ENCODE peak calls at places on chromosomes 5 and 9, in seven cellular contexts. P is NCI-H1092 treated with DMSO at 0.1 percent for 48 hours; W is AG08396; A is CD4-positive, alpha-beta T cell; G is kidney tubule cell; M is DMS53; T is right atrium auricular region. B is an unnamed sample.
A peak's percentile ranks its signal among the peaks of the same experiment; 100 is the strongest.

GRCh38 chr9:104738452-104738851 is 9.0 kb upstream of the NIPSNAP3A start:
- DNase-seq in T (no peak), M (no peak), G (no peak), P (no peak), A (no peak), W (no peak), B (no peak)

GRCh38 chr5:80867233-80867632 is 92.9 kb upstream of the RASGRF2 start:
- DNase-seq in A (no peak), M (no peak), W (no peak), G (no peak), T (no peak), P (no peak), B (no peak)

GRCh38 chr5:2888520-2889060 is 137.1 kb upstream of the IRX2 start:
- DNase-seq in P (no peak), A (no peak), M (no peak), G (no peak), W (no peak), T (no peak), B (no peak)

GRCh38 chr5:131394128-131394527 is 130.3 kb downstream of the CDC42SE2 start:
- DNase-seq in G (peak; percentile 88), M (peak; percentile 37), W (no peak), A (peak; percentile 49), P (no peak), T (no peak), B (no peak)

GRCh38 chr9:105308448-105309412 is 64.3 kb downstream of the SLC44A1 start:
- DNase-seq in A (no peak), G (peak; percentile 35), T (no peak), W (no peak), M (peak; percentile 52), P (no peak), B (no peak)

GRCh38 chr9:91047993-91048607 is 246.5 kb downstream of the SYK start:
- DNase-seq in G (peak; percentile 92), M (no peak), T (peak; percentile 23), A (no peak), P (no peak), W (peak; percentile 76), B (no peak)

GRCh38 chr9:113416149-113416726 is 5.7 kb downstream of the C9orf43 start:
- DNase-seq in G (no peak), W (no peak), P (no peak), T (no peak), A (no peak), M (no peak), B (no peak)

GRCh38 chr5:164191240-164191639 is 685.8 kb downstream of the MAT2B start:
- DNase-seq in W (peak; percentile 7), A (no peak), G (peak; percentile 2), P (no peak), T (no peak), M (no peak), B (peak; percentile 28)

GRCh38 chr5:65900746-65901145 is 25.6 kb upstream of the ERBIN start:
- DNase-seq in P (no peak), A (no peak), W (no peak), M (no peak), G (no peak), T (no peak), B (no peak)

GRCh38 chr9:22415941-22416691 is 30.5 kb upstream of the DMRTA1 start:
- DNase-seq in A (no peak), P (no peak), M (no peak), G (no peak), W (no peak), T (no peak), B (no peak)

GRCh38 chr5:92944903-92945629 is 636.0 kb downstream of the NR2F1-AS1 start:
- DNase-seq in P (no peak), A (no peak), M (peak; percentile 41), W (peak; percentile 7), G (no peak), T (no peak), B (peak; percentile 2)

GRCh38 chr5:59557572-59557971 is 336.0 kb downstream of the PDE4D start:
- DNase-seq in M (no peak), T (no peak), G (no peak), P (no peak), W (no peak), A (no peak), B (no peak)

GRCh38 chr9:15965246-15965745 is 412.5 kb downstream of the CCDC171 start:
- DNase-seq in G (no peak), P (no peak), A (no peak), T (no peak), M (no peak), W (no peak), B (no peak)

GRCh38 chr9:136119259-136120118 is 814 bp upstream of the TMEM250 start:
- DNase-seq in M (peak; percentile 64), A (no peak), W (peak; percentile 64), G (peak; percentile 73), T (no peak), P (no peak), B (no peak)

GRCh38 chr5:180093241-180093640 is 21.7 kb upstream of the RNF130 start:
- DNase-seq in G (no peak), T (no peak), M (no peak), W (no peak), P (no peak), A (no peak), B (no peak)

GRCh38 chr5:130712324-130712723 is 452.7 kb downstream of the HINT1 start:
- DNase-seq in M (no peak), G (no peak), P (no peak), A (no peak), W (no peak), T (no peak), B (no peak)

GRCh38 chr9:72897069-72897649 is 55.7 kb downstream of the ALDH1A1 start:
- DNase-seq in P (no peak), M (no peak), A (no peak), T (no peak), G (no peak), W (no peak), B (no peak)

GRCh38 chr5:64147849-64148441 is 17.7 kb upstream of the RNF180 start:
- DNase-seq in T (peak; percentile 88), A (no peak), P (peak; percentile 0), M (peak; percentile 71), W (peak; percentile 67), G (peak; percentile 66), B (peak; percentile 56)

GRCh38 chr9:83441390-83441789 is 96.8 kb downstream of the FRMD3 start:
- DNase-seq in P (peak; percentile 9), W (no peak), M (no peak), A (no peak), G (no peak), T (no peak), B (no peak)

GRCh38 chr5:174520420-174521396 is 203.7 kb upstream of the MSX2 start:
- DNase-seq in W (no peak), G (peak; percentile 5), T (peak; percentile 47), P (no peak), A (no peak), M (no peak), B (no peak)

GRCh38 chr5:176780951-176781350 is 29.4 kb upstream of the UNC5A start:
- DNase-seq in T (no peak), M (no peak), P (peak; percentile 49), G (peak; percentile 16), W (peak; percentile 5), A (no peak), B (no peak)

GRCh38 chr5:91244380-91245073 is 138.6 kb downstream of the ARRDC3 start:
- DNase-seq in A (no peak), P (no peak), W (no peak), M (no peak), G (no peak), T (no peak), B (no peak)

GRCh38 chr5:58241383-58241782 is 218.5 kb downstream of the PLK2 start:
- DNase-seq in W (no peak), G (peak; percentile 78), T (no peak), P (no peak), M (peak; percentile 84), A (no peak), B (no peak)

GRCh38 chr9:95508242-95508967 is 8.4 kb downstream of the PTCH1 start:
- DNase-seq in P (no peak), W (peak; percentile 24), G (no peak), A (no peak), T (no peak), M (peak; percentile 76), B (no peak)

GRCh38 chr5:159094745-159095144 is 5.0 kb downstream of the EBF1 start:
- DNase-seq in W (no peak), M (peak; percentile 40), T (peak; percentile 95), P (peak; percentile 62), G (peak; percentile 66), A (peak; percentile 59), B (peak; percentile 91)

GRCh38 chr5:168992687-168993086 is 308.3 kb downstream of the SLIT3 start:
- DNase-seq in T (no peak), P (no peak), A (no peak), W (no peak), G (no peak), M (no peak), B (no peak)

GRCh38 chr5:113489299-113489698 is 1.0 kb upstream of the MCC start:
- DNase-seq in W (peak; percentile 88), P (no peak), G (peak; percentile 98), A (no peak), M (peak; percentile 36), T (peak; percentile 68), B (no peak)

GRCh38 chr9:90802534-90802933 is 915 bp downstream of the SYK start:
- DNase-seq in W (no peak), T (no peak), M (peak; percentile 23), G (no peak), A (no peak), P (no peak), B (no peak)

GRCh38 chr9:16337322-16338029 is 533.0 kb downstream of the BNC2 start:
- DNase-seq in A (no peak), T (no peak), P (no peak), G (peak; percentile 99), M (peak; percentile 3), W (peak; percentile 55), B (no peak)

GRCh38 chr9:97673922-97674321 is 23.2 kb downstream of the XPA start:
- DNase-seq in T (no peak), A (no peak), G (no peak), P (no peak), W (no peak), M (no peak), B (no peak)

GRCh38 chr5:88785396-88786216 is 97.4 kb downstream of the MEF2C start:
- DNase-seq in P (no peak), G (peak; percentile 98), W (peak; percentile 66), M (peak; percentile 56), A (no peak), T (no peak), B (peak; percentile 70)

GRCh38 chr5:89289604-89290003 is 406.6 kb upstream of the MEF2C start:
- DNase-seq in G (peak; percentile 57), A (no peak), W (no peak), T (no peak), P (no peak), M (no peak), B (no peak)

GRCh38 chr9:77598961-77599360 is 49.2 kb downstream of the GNA14 start:
- DNase-seq in M (no peak), G (no peak), P (no peak), A (no peak), T (no peak), W (no peak), B (no peak)

GRCh38 chr9:96441798-96442445 is 8.0 kb upstream of the HABP4 start:
- DNase-seq in G (peak; percentile 58), A (no peak), M (peak; percentile 84), T (no peak), W (no peak), P (no peak), B (no peak)

GRCh38 chr5:126920291-126920690 is 110.1 kb downstream of the MARCHF3 start:
- DNase-seq in A (no peak), P (no peak), M (no peak), W (no peak), G (no peak), T (peak; percentile 63), B (no peak)

GRCh38 chr9:77455312-77455927 is 192.7 kb downstream of the GNA14 start:
- DNase-seq in M (peak; percentile 51), A (peak; percentile 12), G (peak; percentile 33), W (peak; percentile 21), T (no peak), P (no peak), B (peak; percentile 11)

B was measured in NCI-H446.